ENCODE peak calls at places on chromosomes 12 and 14, in seven cellular contexts. Q, I, R, G, T, D and Z are unnamed samples.

GRCh38 chr14:101252443-101253214 is 308.7 kb upstream of the DIO3 start:
- DNase-seq in I (no peak), T (no peak), G (no peak), Q (no peak), D (no peak), R (no peak), Z (no peak)

GRCh38 chr14:103552011-103552797 is 10.3 kb downstream of the BAG5 start:
- DNase-seq in D (no peak), Q (no peak), I (no peak), T (peak), G (no peak), R (no peak), Z (peak)

GRCh38 chr12:127582074-127582473 is 684.9 kb upstream of the TMEM132C start:
- DNase-seq in T (no peak), Q (no peak), I (no peak), D (no peak), R (no peak), G (no peak), Z (no peak)

GRCh38 chr12:132052191-132052932 is 91.8 kb downstream of the DDX51 start:
- DNase-seq in I (no peak), G (no peak), Q (no peak), R (no peak), D (no peak), T (no peak), Z (no peak)

GRCh38 chr12:47817272-47818006 is 2.3 kb downstream of the HDAC7 start:
- DNase-seq in T (no peak), D (no peak), G (no peak), I (no peak), Q (no peak), R (no peak), Z (no peak)

GRCh38 chr12:56951582-56952339 is 5.6 kb downstream of the RDH16 start:
- DNase-seq in I (no peak), G (no peak), Q (no peak), T (no peak), D (no peak), R (no peak), Z (no peak)

GRCh38 chr12:121170581-121171260 is 38.0 kb downstream of the P2RX7 start:
- DNase-seq in I (no peak), G (no peak), T (peak), R (peak), D (no peak), Q (no peak), Z (no peak)

GRCh38 chr12:47079365-47079893 is at the start of gene PCED1B:
- DNase-seq in R (peak), D (no peak), Q (peak), G (peak), I (peak), T (peak), Z (peak)

GRCh38 chr12:132488127-132489077 is 1.5 kb upstream of the FBRSL1 start:
- DNase-seq in I (no peak), G (no peak), D (no peak), Q (no peak), T (no peak), R (no peak), Z (peak)

GRCh38 chr12:123532021-123532420 is 1.5 kb downstream of the RILPL1 start:
- DNase-seq in Q (no peak), T (peak), G (peak), R (no peak), D (no peak), I (peak), Z (peak)

GRCh38 chr14:102775855-102776760 is 1.1 kb upstream of the TRAF3 start:
- DNase-seq in T (peak), I (no peak), Q (no peak), R (peak), D (no peak), G (no peak), Z (no peak)

GRCh38 chr12:2395352-2395977 is 342.7 kb downstream of the CACNA1C start:
- DNase-seq in G (peak), Q (peak), D (no peak), T (peak), I (peak), R (peak), Z (no peak)

GRCh38 chr14:101101456-101102056 is 198.0 kb upstream of the RTL1 start:
- DNase-seq in G (no peak), I (no peak), R (no peak), D (no peak), T (no peak), Q (no peak), Z (no peak)

GRCh38 chr12:233615-233968 is 19.6 kb upstream of the SLC6A12 start:
- DNase-seq in R (no peak), Q (no peak), T (no peak), D (no peak), I (no peak), G (no peak), Z (no peak)

GRCh38 chr12:79317184-79317847 is 373.4 kb downstream of the PAWR start:
- DNase-seq in D (no peak), R (no peak), Q (no peak), I (no peak), G (no peak), T (peak), Z (no peak)

GRCh38 chr14:75298187-75298985 is 19.8 kb downstream of the FOS start:
- DNase-seq in T (no peak), G (no peak), Q (no peak), D (no peak), I (no peak), R (no peak), Z (no peak)

GRCh38 chr14:101194356-101195308 is 291.1 kb upstream of the RTL1 start:
- DNase-seq in T (no peak), R (no peak), G (no peak), D (no peak), Q (peak), I (no peak), Z (no peak)

GRCh38 chr12:55822228-55822627 is 4.4 kb downstream of the ORMDL2 start:
- DNase-seq in Q (peak), R (no peak), D (no peak), I (peak), T (no peak), G (no peak), Z (no peak)

GRCh38 chr14:94123296-94123695 is 6.1 kb downstream of the IFI27L2 start:
- DNase-seq in Q (no peak), G (no peak), R (no peak), T (no peak), I (no peak), D (no peak), Z (no peak)

GRCh38 chr12:88552672-88553079 is 27.6 kb downstream of the KITLG start:
- DNase-seq in R (peak), I (no peak), D (no peak), T (no peak), G (no peak), Q (no peak), Z (no peak)

GRCh38 chr12:103482365-103482764 is 13.4 kb downstream of the C12orf42 start:
- DNase-seq in D (no peak), I (no peak), G (no peak), T (no peak), R (no peak), Q (no peak), Z (no peak)

GRCh38 chr14:96280104-96280503 is 24.1 kb downstream of the BDKRB1 start:
- DNase-seq in R (no peak), Q (no peak), T (no peak), D (no peak), G (no peak), I (no peak), Z (no peak)

GRCh38 chr12:122306407-122306806 is 40.1 kb upstream of the VPS33A start:
- DNase-seq in G (no peak), D (no peak), I (no peak), R (no peak), T (no peak), Q (no peak), Z (no peak)

GRCh38 chr14:99541677-99542470 is 60.7 kb downstream of the CCNK start:
- DNase-seq in T (no peak), I (no peak), Q (peak), D (no peak), G (no peak), R (no peak), Z (no peak)

GRCh38 chr12:26126340-26127284 is 1.8 kb upstream of the BHLHE41 start:
- DNase-seq in T (peak), G (peak), Q (peak), D (no peak), I (peak), R (peak), Z (peak)

GRCh38 chr12:61097991-61098580 is 1162.1 kb upstream of the USP15 start:
- DNase-seq in I (no peak), R (no peak), G (no peak), Q (no peak), T (no peak), D (no peak), Z (no peak)

GRCh38 chr14:89139404-89140247 is 277.4 kb downstream of the FOXN3 start:
- DNase-seq in R (no peak), I (no peak), D (no peak), T (no peak), G (no peak), Q (peak), Z (no peak)

GRCh38 chr12:40226652-40227051 is 1.9 kb downstream of the LRRK2 start:
- DNase-seq in I (no peak), Q (no peak), G (no peak), D (no peak), R (peak), T (peak), Z (peak)

GRCh38 chr14:97584528-97584927 is 787.3 kb downstream of the VRK1 start:
- DNase-seq in Q (no peak), D (no peak), R (no peak), G (no peak), I (peak), T (no peak), Z (no peak)

GRCh38 chr14:85528882-85529585 is 910 bp upstream of the FLRT2 start:
- DNase-seq in R (peak), Q (no peak), I (no peak), D (no peak), G (no peak), T (peak), Z (no peak)

GRCh38 chr12:1346126-1346525 is 248.3 kb downstream of the FBXL14 start:
- DNase-seq in Q (no peak), T (peak), D (no peak), I (no peak), R (peak), G (no peak), Z (no peak)

GRCh38 chr12:115394498-115395220 is 710.7 kb upstream of the TBX3 start:
- DNase-seq in R (peak), G (no peak), D (no peak), I (no peak), T (no peak), Q (no peak), Z (no peak)

GRCh38 chr14:24839617-24840203 is 205.7 kb upstream of the GZMB start:
- DNase-seq in D (no peak), G (no peak), Q (no peak), T (no peak), R (no peak), I (no peak), Z (no peak)

GRCh38 chr14:105505101-105505500 is 14.1 kb downstream of the TEDC1 start:
- DNase-seq in R (no peak), D (no peak), I (no peak), T (no peak), G (no peak), Q (no peak), Z (peak)

GRCh38 chr14:50529288-50530179 is 2.8 kb downstream of the MAP4K5 start:
- DNase-seq in T (no peak), R (no peak), Q (no peak), D (no peak), G (no peak), I (no peak), Z (no peak)

GRCh38 chr14:76917158-76917596 is 91.0 kb downstream of the LRRC74A start:
- DNase-seq in T (peak), G (no peak), R (peak), Q (peak), D (no peak), I (peak), Z (no peak)